ENCODE peak calls at places on chromosome 22, in five cellular contexts. One of them, this sample, is unnamed.

GRCh38 chr22:23530766-23531282 is 49.3 kb downstream of the IGLL1 start:
- DNase-seq in WERI-Rb-1: no peak
- DNase-seq in right lobe of liver: no peak
- DNase-seq in CD8-positive, alpha-beta T cell: no peak
- DNase-seq in bronchial epithelial cell: no peak
- DNase-seq in this sample: no peak

GRCh38 chr22:49301398-49302149 is 526.1 kb downstream of the BRD1 start:
- DNase-seq in WERI-Rb-1: no peak
- DNase-seq in right lobe of liver: peak
- DNase-seq in CD8-positive, alpha-beta T cell: no peak
- DNase-seq in bronchial epithelial cell: no peak
- DNase-seq in this sample: peak

GRCh38 chr22:28075260-28075981 is 156.4 kb upstream of the PITPNB start:
- DNase-seq in WERI-Rb-1: peak
- DNase-seq in right lobe of liver: no peak
- DNase-seq in CD8-positive, alpha-beta T cell: no peak
- DNase-seq in bronchial epithelial cell: peak
- DNase-seq in this sample: no peak

GRCh38 chr22:37961062-37961461 is 7.6 kb downstream of the POLR2F start:
- DNase-seq in WERI-Rb-1: no peak
- DNase-seq in right lobe of liver: no peak
- DNase-seq in CD8-positive, alpha-beta T cell: no peak
- DNase-seq in bronchial epithelial cell: no peak
- DNase-seq in this sample: no peak

GRCh38 chr22:50146440-50147228 is 23.9 kb upstream of the PANX2 start:
- DNase-seq in WERI-Rb-1: peak
- DNase-seq in right lobe of liver: peak
- DNase-seq in CD8-positive, alpha-beta T cell: no peak
- DNase-seq in bronchial epithelial cell: peak
- DNase-seq in this sample: no peak

GRCh38 chr22:35437038-35437437 is 37.1 kb downstream of the MCM5 start:
- DNase-seq in WERI-Rb-1: peak
- DNase-seq in right lobe of liver: no peak
- DNase-seq in CD8-positive, alpha-beta T cell: no peak
- DNase-seq in bronchial epithelial cell: no peak
- DNase-seq in this sample: no peak

GRCh38 chr22:22342697-22343602 is 98.4 kb downstream of the VPREB1 start:
- DNase-seq in WERI-Rb-1: peak
- DNase-seq in right lobe of liver: peak
- DNase-seq in CD8-positive, alpha-beta T cell: peak
- DNase-seq in bronchial epithelial cell: peak
- DNase-seq in this sample: no peak

GRCh38 chr22:35766654-35767580 is 49.2 kb downstream of the APOL5 start:
- DNase-seq in WERI-Rb-1: no peak
- DNase-seq in right lobe of liver: no peak
- DNase-seq in CD8-positive, alpha-beta T cell: no peak
- DNase-seq in bronchial epithelial cell: peak
- DNase-seq in this sample: no peak

GRCh38 chr22:39808087-39808486 is 85.5 kb downstream of the ENTHD1 start:
- DNase-seq in WERI-Rb-1: peak
- DNase-seq in right lobe of liver: no peak
- DNase-seq in CD8-positive, alpha-beta T cell: peak
- DNase-seq in bronchial epithelial cell: peak
- DNase-seq in this sample: no peak

GRCh38 chr22:39805117-39805516 is 88.4 kb downstream of the ENTHD1 start:
- DNase-seq in WERI-Rb-1: no peak
- DNase-seq in right lobe of liver: no peak
- DNase-seq in CD8-positive, alpha-beta T cell: no peak
- DNase-seq in bronchial epithelial cell: no peak
- DNase-seq in this sample: no peak

GRCh38 chr22:39815882-39816395 is 77.6 kb downstream of the ENTHD1 start:
- DNase-seq in WERI-Rb-1: no peak
- DNase-seq in right lobe of liver: no peak
- DNase-seq in CD8-positive, alpha-beta T cell: no peak
- DNase-seq in bronchial epithelial cell: no peak
- DNase-seq in this sample: no peak

GRCh38 chr22:39814899-39815298 is 78.7 kb downstream of the ENTHD1 start:
- DNase-seq in WERI-Rb-1: no peak
- DNase-seq in right lobe of liver: no peak
- DNase-seq in CD8-positive, alpha-beta T cell: no peak
- DNase-seq in bronchial epithelial cell: peak
- DNase-seq in this sample: no peak

GRCh38 chr22:39809772-39810557 is 83.6 kb downstream of the ENTHD1 start:
- DNase-seq in WERI-Rb-1: no peak
- DNase-seq in right lobe of liver: no peak
- DNase-seq in CD8-positive, alpha-beta T cell: no peak
- DNase-seq in bronchial epithelial cell: no peak
- DNase-seq in this sample: no peak
- TF ChIP-seq CTCF in WERI-Rb-1: no peak
- TF ChIP-seq CTCF in right lobe of liver: no peak
- TF ChIP-seq CTCF in CD8-positive, alpha-beta T cell: no peak
- TF ChIP-seq CTCF in bronchial epithelial cell: no peak
- TF ChIP-seq CTCF in this sample: no peak

GRCh38 chr22:39348909-39349505 is 784 bp upstream of the SYNGR1 start:
- DNase-seq in WERI-Rb-1: no peak
- DNase-seq in right lobe of liver: peak
- DNase-seq in CD8-positive, alpha-beta T cell: no peak
- DNase-seq in bronchial epithelial cell: no peak
- DNase-seq in this sample: no peak

GRCh38 chr22:39345231-39345630 is 4.6 kb upstream of the SYNGR1 start:
- DNase-seq in WERI-Rb-1: no peak
- DNase-seq in right lobe of liver: no peak
- DNase-seq in CD8-positive, alpha-beta T cell: no peak
- DNase-seq in bronchial epithelial cell: no peak
- DNase-seq in this sample: no peak

GRCh38 chr22:39341179-39341578 is 8.6 kb upstream of the SYNGR1 start:
- DNase-seq in WERI-Rb-1: no peak
- DNase-seq in right lobe of liver: no peak
- DNase-seq in CD8-positive, alpha-beta T cell: no peak
- DNase-seq in bronchial epithelial cell: no peak
- DNase-seq in this sample: no peak

GRCh38 chr22:39344046-39344390 is 5.8 kb upstream of the SYNGR1 start:
- DNase-seq in WERI-Rb-1: no peak
- DNase-seq in right lobe of liver: no peak
- DNase-seq in CD8-positive, alpha-beta T cell: no peak
- DNase-seq in bronchial epithelial cell: no peak
- DNase-seq in this sample: no peak

DNA sequence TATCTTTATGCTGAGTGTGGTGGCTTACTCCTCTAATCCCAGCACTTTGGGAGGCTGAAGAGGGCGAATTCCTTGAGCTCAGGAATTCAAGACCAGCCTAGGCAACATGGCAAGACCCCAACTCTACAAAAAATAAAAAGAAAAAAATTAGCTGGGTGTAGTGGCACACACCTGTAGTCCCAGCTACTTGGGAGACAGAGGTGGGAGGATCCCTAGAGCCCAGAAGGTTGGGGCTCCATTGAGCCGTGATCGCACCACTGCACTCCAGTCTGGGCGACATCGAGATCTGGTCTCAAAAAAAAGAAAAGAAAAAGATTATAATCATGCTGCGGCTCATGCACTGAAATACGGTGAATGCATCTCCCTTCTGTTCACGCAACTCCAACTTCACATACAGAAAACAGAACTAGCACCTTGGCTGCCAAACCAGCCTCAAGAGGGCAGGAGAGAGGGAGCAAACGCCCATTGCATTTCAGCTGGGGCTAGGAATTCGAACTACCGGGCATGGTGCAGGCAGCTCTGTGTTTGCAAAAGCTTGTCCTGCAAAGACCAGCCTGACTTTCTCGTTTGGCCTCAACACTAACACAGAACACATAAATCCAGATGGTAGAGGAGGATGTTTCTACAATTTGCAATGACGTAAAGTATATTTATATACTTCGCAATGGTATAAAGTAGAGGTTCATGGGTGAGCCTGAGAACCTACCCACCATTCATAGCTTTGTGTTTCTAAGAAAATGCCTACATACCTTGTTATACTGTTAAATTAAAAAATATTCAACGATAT is 6.3 kb upstream of the SYNGR1 start:
- DNase-seq in WERI-Rb-1: peak
- DNase-seq in right lobe of liver: peak
- DNase-seq in CD8-positive, alpha-beta T cell: peak
- DNase-seq in bronchial epithelial cell: peak
- DNase-seq in this sample: no peak
- TF ChIP-seq CTCF in WERI-Rb-1: peak
- TF ChIP-seq CTCF in right lobe of liver: peak
- TF ChIP-seq CTCF in CD8-positive, alpha-beta T cell: peak
- TF ChIP-seq CTCF in bronchial epithelial cell: peak
- TF ChIP-seq CTCF in this sample: peak

DNA sequence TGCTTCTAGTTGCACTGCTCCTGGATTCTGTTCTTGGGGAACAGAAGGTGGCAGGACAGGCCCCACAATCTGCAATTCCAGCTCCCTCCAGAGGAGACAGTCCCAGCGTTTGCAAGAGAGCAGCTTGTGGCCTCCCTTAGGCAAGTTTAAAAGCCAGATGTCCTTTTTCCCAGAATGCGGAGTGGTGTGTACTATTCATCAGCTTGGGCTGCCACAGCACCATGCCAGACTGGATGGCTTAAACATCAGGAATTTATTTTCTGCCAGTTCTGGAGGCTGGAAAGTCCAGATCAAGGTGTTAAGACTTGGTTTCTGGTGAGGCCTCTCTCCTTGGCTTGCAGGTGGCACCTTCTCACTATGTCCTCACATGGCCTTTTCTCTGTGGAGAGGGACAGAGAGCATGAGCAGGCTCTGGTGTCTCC is 11.7 kb downstream of the MIAT start:
- DNase-seq in WERI-Rb-1: peak
- DNase-seq in right lobe of liver: no peak
- DNase-seq in CD8-positive, alpha-beta T cell: no peak
- DNase-seq in bronchial epithelial cell: peak
- DNase-seq in this sample: no peak
- TF ChIP-seq CTCF in WERI-Rb-1: peak
- TF ChIP-seq CTCF in right lobe of liver: peak
- TF ChIP-seq CTCF in CD8-positive, alpha-beta T cell: no peak
- TF ChIP-seq CTCF in bronchial epithelial cell: peak
- TF ChIP-seq CTCF in this sample: peak

DNA sequence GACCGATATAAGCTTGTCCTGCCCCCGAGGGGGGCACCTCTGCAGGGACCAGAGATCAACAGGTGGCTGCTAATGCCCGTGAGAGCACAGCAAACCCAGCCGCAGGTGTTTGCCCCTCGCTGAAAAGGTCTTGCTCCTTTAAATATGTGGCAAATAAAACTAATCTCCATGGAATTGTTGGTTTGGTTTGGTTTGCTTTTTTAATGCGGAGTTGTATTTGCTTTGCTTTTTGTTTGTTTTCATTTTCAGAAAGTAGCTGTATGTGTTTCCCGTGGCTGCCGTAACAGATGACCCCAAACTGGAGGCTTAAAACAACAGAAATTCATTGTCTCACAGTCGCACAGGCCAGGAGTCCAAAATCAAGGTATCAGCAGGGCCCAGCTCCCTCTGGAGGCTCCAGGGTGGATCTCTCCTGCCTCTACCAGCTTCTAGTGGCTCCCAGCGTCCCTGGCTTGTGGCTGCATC is 93.0 kb downstream of the CELSR1 start:
- DNase-seq in WERI-Rb-1: peak
- DNase-seq in right lobe of liver: no peak
- DNase-seq in CD8-positive, alpha-beta T cell: no peak
- DNase-seq in bronchial epithelial cell: no peak
- DNase-seq in this sample: no peak
- TF ChIP-seq CTCF in WERI-Rb-1: peak
- TF ChIP-seq CTCF in right lobe of liver: no peak
- TF ChIP-seq CTCF in CD8-positive, alpha-beta T cell: no peak
- TF ChIP-seq CTCF in bronchial epithelial cell: peak
- TF ChIP-seq CTCF in this sample: peak

GRCh38 chr22:30635273-30636225 is at the start of gene SLC35E4:
- DNase-seq in WERI-Rb-1: peak
- DNase-seq in right lobe of liver: peak
- DNase-seq in CD8-positive, alpha-beta T cell: peak
- DNase-seq in bronchial epithelial cell: peak
- DNase-seq in this sample: peak
- TF ChIP-seq CTCF in WERI-Rb-1: peak
- TF ChIP-seq CTCF in right lobe of liver: no peak
- TF ChIP-seq CTCF in CD8-positive, alpha-beta T cell: no peak
- TF ChIP-seq CTCF in bronchial epithelial cell: peak
- TF ChIP-seq CTCF in this sample: peak

DNA sequence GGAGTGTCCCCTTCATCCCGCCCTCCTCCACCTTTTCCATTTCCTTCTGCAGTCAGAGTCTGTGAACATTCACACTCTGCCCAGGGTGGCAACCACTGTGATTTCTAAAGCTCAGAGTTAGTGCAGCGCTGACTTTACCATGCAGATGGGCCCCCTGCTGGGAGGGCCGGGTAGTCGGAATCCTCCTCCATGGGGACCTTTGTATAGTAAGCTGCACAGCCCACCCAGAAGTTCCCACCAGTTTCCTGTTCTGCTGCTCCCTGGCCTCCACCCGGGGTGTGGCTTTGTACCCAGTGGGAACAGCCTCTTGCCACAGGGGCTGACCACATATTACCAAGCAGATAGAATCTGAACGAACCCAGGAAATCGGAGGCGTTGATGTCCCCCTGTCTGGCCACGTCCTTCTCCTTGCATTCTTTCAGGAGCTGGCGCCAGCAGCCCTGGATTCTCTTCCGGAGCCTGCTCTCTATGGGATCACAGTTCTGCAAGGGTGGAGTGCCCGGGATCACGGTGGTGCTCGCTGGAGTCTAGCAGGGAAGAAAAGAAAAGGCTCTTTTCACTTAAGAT is 125.3 kb downstream of the MPPED1 start:
- DNase-seq in WERI-Rb-1: peak
- DNase-seq in right lobe of liver: no peak
- DNase-seq in CD8-positive, alpha-beta T cell: no peak
- DNase-seq in bronchial epithelial cell: no peak
- DNase-seq in this sample: no peak
- TF ChIP-seq CTCF in WERI-Rb-1: peak
- TF ChIP-seq CTCF in right lobe of liver: no peak
- TF ChIP-seq CTCF in CD8-positive, alpha-beta T cell: no peak
- TF ChIP-seq CTCF in bronchial epithelial cell: no peak
- TF ChIP-seq CTCF in this sample: peak

GRCh38 chr22:31818481-31819392 is 64.9 kb downstream of the DEPDC5 start:
- DNase-seq in WERI-Rb-1: no peak
- DNase-seq in right lobe of liver: no peak
- DNase-seq in CD8-positive, alpha-beta T cell: no peak
- DNase-seq in bronchial epithelial cell: no peak
- DNase-seq in this sample: no peak
- TF ChIP-seq CTCF in WERI-Rb-1: peak
- TF ChIP-seq CTCF in right lobe of liver: no peak
- TF ChIP-seq CTCF in CD8-positive, alpha-beta T cell: no peak
- TF ChIP-seq CTCF in bronchial epithelial cell: no peak
- TF ChIP-seq CTCF in this sample: no peak

DNA sequence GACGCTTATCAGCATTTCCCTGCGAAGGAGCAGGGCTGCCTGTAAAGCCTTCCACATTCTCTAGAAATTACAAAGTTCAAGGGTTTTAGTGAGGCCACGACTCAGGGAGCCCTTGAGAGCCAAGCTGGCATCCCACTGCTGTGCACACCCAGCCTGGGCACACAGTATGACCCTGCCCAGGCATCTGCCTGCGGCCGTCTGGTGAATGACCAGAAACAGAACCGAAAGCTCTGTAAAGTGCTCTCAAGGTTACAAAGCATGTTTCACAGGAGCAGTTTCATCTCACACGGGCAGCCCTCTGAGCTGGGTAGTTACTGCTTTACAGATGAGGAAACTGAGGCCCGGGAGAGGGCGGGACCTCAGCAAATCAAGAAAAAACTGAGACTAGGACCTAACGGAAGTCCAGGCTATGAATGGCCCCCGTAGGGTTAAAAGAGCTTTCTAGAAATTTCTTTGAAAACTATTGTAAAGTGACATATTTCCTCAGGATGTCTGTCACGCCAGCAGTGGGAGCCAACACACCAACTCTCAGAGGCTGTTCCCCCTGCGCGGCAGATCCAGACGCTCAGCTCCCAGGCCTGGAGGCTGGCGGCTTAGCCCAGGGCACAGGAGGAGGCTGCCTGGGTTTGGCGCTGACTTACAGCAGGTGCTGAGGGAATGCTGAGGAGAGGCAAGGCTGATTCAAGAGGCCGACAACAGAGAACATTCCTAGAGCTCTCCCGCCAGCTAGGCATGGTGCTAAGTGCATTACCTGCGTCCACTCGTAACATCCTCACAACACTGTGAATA is 7.7 kb upstream of the TCF20 start:
- DNase-seq in WERI-Rb-1: peak
- DNase-seq in right lobe of liver: no peak
- DNase-seq in CD8-positive, alpha-beta T cell: no peak
- DNase-seq in bronchial epithelial cell: no peak
- DNase-seq in this sample: peak
- TF ChIP-seq CTCF in WERI-Rb-1: peak
- TF ChIP-seq CTCF in right lobe of liver: no peak
- TF ChIP-seq CTCF in CD8-positive, alpha-beta T cell: no peak
- TF ChIP-seq CTCF in bronchial epithelial cell: peak
- TF ChIP-seq CTCF in this sample: peak